ENCODE peak calls at places on chromosomes 3 and 15, in nine cellular contexts. S is testis, U is A549, M is psoas muscle, P is breast epithelium, E is neural progenitor cell, L is fibroblast of lung, F is transverse colon, C is tibial nerve. I is an unnamed sample. For H3K4me1, the result is how much of the 10 kb centered on the place peaks cover.

GRCh38 chr3:176513604-176514003 is 683.7 kb downstream of the TBL1XR1 start:
- DNase-seq in L (no peak), C (no peak), F (no peak), U (no peak), M (no peak), E (peak), P (no peak), S (no peak), I (peak)

GRCh38 chr3:129934234-129935123 is 40.0 kb upstream of the TRH start:
- DNase-seq in F (no peak), U (peak), C (no peak), M (no peak), P (no peak), L (no peak), S (peak), E (peak), I (peak)

GRCh38 chr15:71485094-71485693 is 325.2 kb upstream of the NR2E3 start:
- DNase-seq in M (no peak), L (peak), S (no peak), E (peak), P (no peak), U (peak), F (no peak), C (no peak), I (peak)

GRCh38 chr15:64233299-64233698 is 70.5 kb upstream of the PPIB start:
- DNase-seq in S (no peak), E (no peak), C (no peak), P (no peak), M (no peak), F (no peak), U (no peak), L (no peak), I (no peak)

GRCh38 chr15:75138016-75138999 is 63.4 kb upstream of the C15orf39 start:
- DNase-seq in M (no peak), S (peak), P (no peak), U (peak), E (no peak), C (no peak), L (peak), F (no peak), I (peak)

GRCh38 chr3:132606085-132606484 is 9.0 kb downstream of the ACKR4 start:
- DNase-seq in S (no peak), U (no peak), F (no peak), C (no peak), M (no peak), L (peak), P (no peak), E (no peak), I (no peak)

GRCh38 chr15:65954289-65954741 is 85.0 kb downstream of the RAB11A start:
- DNase-seq in M (no peak), C (no peak), F (no peak), E (peak), L (peak), P (no peak), U (peak), S (no peak), I (peak)

GRCh38 chr3:160038862-160039562 is 50.4 kb downstream of the IL12A start:
- DNase-seq in L (peak), U (no peak), C (no peak), E (peak), M (no peak), P (peak), S (peak), F (no peak), I (peak)

GRCh38 chr3:118127992-118128391 is 906.7 kb downstream of the IGSF11 start:
- DNase-seq in L (no peak), E (no peak), C (no peak), S (no peak), P (no peak), F (no peak), U (no peak), M (no peak), I (no peak)

GRCh38 chr3:55315396-55315795 is 171.7 kb downstream of the WNT5A start:
- DNase-seq in M (no peak), E (no peak), L (no peak), F (no peak), C (no peak), U (no peak), S (no peak), P (no peak), I (no peak)

GRCh38 chr3:53818221-53819162 is 27.7 kb downstream of the CHDH start:
- DNase-seq in L (no peak), U (no peak), M (no peak), C (no peak), E (no peak), P (no peak), F (no peak), S (peak), I (no peak)

GRCh38 chr3:45595364-45596154 is 1.0 kb downstream of the LIMD1 start:
- DNase-seq in C (peak), E (no peak), F (peak), U (peak), M (peak), S (no peak), P (no peak), L (no peak), I (no peak)

GRCh38 chr3:114623420-114624046 is 329.7 kb downstream of the TIGIT start:
- DNase-seq in L (peak), S (no peak), F (no peak), M (no peak), P (no peak), C (no peak), E (no peak), U (peak), I (no peak)

GRCh38 chr3:145219355-145220196 is 941.4 kb downstream of the PLOD2 start:
- DNase-seq in L (no peak), P (no peak), U (peak), S (no peak), F (no peak), E (no peak), M (no peak), C (no peak), I (no peak)

GRCh38 chr15:25245801-25246622 is 192.8 kb downstream of the UBE3A start:
- DNase-seq in F (peak), E (no peak), U (no peak), S (peak), L (no peak), M (peak), C (no peak), P (peak), I (peak)

GRCh38 chr15:89400121-89400996 is 65.7 kb upstream of the POLG start:
- DNase-seq in S (no peak), C (no peak), F (no peak), M (no peak), L (no peak), P (no peak), U (peak), E (peak), I (peak)

GRCh38 chr3:123765475-123766166 is 118.5 kb downstream of the MYLK start:
- DNase-seq in E (no peak), P (no peak), M (no peak), C (no peak), L (peak), U (no peak), S (no peak), F (no peak), I (no peak)

GRCh38 chr15:76483752-76484151 is 147.2 kb downstream of the ISL2 start:
- DNase-seq in F (no peak), E (no peak), C (no peak), S (no peak), P (no peak), U (no peak), L (no peak), M (no peak), I (no peak)

GRCh38 chr3:197599089-197599765 is 43.5 kb upstream of the BDH1 start:
- DNase-seq in S (peak), U (peak), L (peak), P (peak), F (peak), C (peak), E (peak), M (peak), I (peak)

GRCh38 chr3:76474632-76475031 is 565.3 kb upstream of the ROBO2 start:
- DNase-seq in E (no peak), S (no peak), U (no peak), F (no peak), P (no peak), C (no peak), M (no peak), L (no peak), I (no peak)

GRCh38 chr3:110903771-110904532 is 167.7 kb upstream of the NECTIN3 start:
- DNase-seq in P (no peak), E (no peak), F (no peak), U (no peak), S (no peak), M (no peak), L (peak), C (no peak), I (no peak)

GRCh38 chr15:66943456-66944095 is 121.8 kb upstream of the SMAD3 start:
- DNase-seq in C (no peak), U (peak), E (peak), F (peak), S (no peak), L (no peak), M (no peak), P (no peak), I (no peak)

GRCh38 chr3:37402351-37402750 is 228.0 kb upstream of the LRRFIP2 start:
- DNase-seq in E (no peak), P (no peak), L (no peak), S (no peak), U (no peak), C (no peak), M (no peak), F (no peak), I (no peak)

GRCh38 chr3:25818335-25818734 is 28.4 kb downstream of the OXSM start:
- DNase-seq in S (no peak), C (no peak), P (no peak), E (no peak), F (no peak), U (no peak), M (no peak), L (no peak), I (no peak)

GRCh38 chr3:141266797-141267555 is 35.4 kb downstream of the PXYLP1 start:
- DNase-seq in M (no peak), L (no peak), E (no peak), S (no peak), C (no peak), F (no peak), U (no peak), P (no peak), I (no peak)

GRCh38 chr15:69457304-69458280 is 5.0 kb downstream of the RPLP1 start:
- DNase-seq in M (no peak), L (no peak), C (no peak), E (no peak), S (no peak), U (no peak), P (no peak), F (no peak), I (peak)

GRCh38 chr3:96182756-96183155 is 631.6 kb upstream of the EPHA6 start:
- DNase-seq in F (no peak), C (no peak), U (no peak), S (no peak), P (no peak), L (peak), M (no peak), E (no peak), I (no peak)

GRCh38 chr3:72346526-72346926 is 501.7 kb downstream of the SHQ1 start:
- DNase-seq in L (peak), F (no peak), C (no peak), E (no peak), P (no peak), M (peak), U (no peak), S (no peak), I (peak)

GRCh38 chr3:127615631-127616305 is 13.2 kb upstream of the PODXL2 start:
- DNase-seq in L (no peak), E (no peak), F (no peak), C (no peak), P (no peak), M (no peak), S (no peak), U (no peak), I (no peak)

GRCh38 chr3:193196746-193197145 is 44.3 kb upstream of the PLAAT1 start:
- DNase-seq in P (no peak), E (no peak), L (no peak), S (no peak), M (no peak), C (no peak), U (no peak), F (no peak), I (no peak)
- TF ChIP-seq CTCF in P (no peak), E (no peak), L (no peak), S (no peak), M (no peak), C (no peak), U (no peak), F (no peak), I (no peak)

GRCh38 chr3:11635671-11636371 is 7.9 kb downstream of the VGLL4 start:
- DNase-seq in C (no peak), L (no peak), F (no peak), M (no peak), S (no peak), U (no peak), E (no peak), P (no peak), I (no peak)
- H3K4me1 ChIP-seq in C (under half), L (under half), F (half or more), M (half or more), S (half or more), U (under half), E (under half), P (under half), I (under half)

DNA sequence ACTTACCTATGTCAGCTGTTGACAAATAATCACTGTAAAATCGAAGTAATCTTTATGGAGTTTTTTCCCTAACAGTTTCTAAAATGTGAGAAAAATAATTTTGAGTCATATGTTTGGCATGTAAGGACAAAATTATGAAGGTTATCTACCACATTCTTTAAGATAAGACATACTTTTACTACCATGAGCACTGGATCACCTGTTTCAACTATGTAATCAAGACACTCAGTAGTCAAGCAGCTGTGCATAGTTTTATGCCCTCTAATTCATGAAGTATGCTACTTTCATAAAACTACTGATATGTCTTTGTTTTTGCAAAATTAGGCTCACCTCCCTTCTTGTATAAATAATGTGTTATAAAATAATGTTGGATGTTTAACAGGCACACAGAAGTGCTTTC is 12.2 kb downstream of the FGF7 start:
- DNase-seq in F (no peak), S (no peak), L (peak), M (no peak), C (no peak), E (no peak), U (no peak), P (no peak), I (no peak)
- TF ChIP-seq CTCF in F (no peak), S (no peak), L (no peak), M (no peak), C (no peak), E (no peak), U (no peak), P (no peak), I (no peak)

DNA sequence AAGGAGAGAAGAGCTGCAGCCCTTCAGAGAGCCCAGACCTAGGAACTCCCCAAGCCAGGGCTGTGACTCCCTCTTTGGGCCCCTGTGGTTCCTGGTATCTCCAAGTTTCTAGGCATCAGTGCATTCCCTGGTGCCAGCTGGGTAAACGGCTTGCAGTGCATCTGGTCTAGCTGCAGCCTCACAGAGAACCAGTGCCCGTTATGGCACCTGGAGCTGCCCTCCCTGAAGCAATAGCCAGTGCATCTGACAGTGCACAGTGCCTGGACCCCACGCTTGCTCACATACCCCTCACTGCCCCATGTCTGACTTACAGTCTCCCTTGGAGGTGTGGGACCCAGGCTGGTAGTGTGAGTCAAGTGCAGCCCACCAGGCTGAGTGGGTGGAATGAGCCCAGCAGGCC is 52.1 kb downstream of the LSAMP start:
- DNase-seq in C (no peak), P (no peak), M (no peak), E (no peak), L (no peak), U (no peak), F (no peak), S (no peak), I (no peak)
- H3K4me1 ChIP-seq in C (under half), P (under half), M (under half), E (under half), L (under half), U (under half), F (under half), S (under half), I (under half)

GRCh38 chr3:4493008-4493930 is at the start of gene ITPR1:
- DNase-seq in L (peak), E (peak), M (peak), U (peak), F (peak), P (peak), S (peak), C (peak), I (peak)
- TF ChIP-seq CTCF in L (no peak), E (no peak), M (no peak), U (no peak), F (no peak), P (no peak), S (no peak), C (no peak), I (no peak)

DNA sequence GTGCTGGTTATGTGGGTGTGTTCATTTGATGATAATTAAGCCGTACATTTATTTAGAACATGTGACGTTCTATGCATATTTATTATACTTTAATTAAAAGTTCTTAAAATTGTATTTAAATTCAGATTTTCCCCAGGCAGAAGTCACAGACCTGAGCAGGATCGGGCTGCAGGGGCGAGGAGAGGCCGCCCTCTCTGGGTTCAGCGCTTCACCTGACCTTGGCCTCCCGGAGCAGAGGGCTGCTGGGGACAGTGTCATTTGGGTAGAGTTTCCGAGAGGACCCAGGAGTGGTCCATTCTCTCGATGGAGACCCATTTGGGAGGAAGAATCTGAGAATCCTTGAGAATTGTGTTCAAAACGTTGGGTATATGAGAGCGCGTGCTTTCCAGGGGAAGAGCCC is 12.0 kb upstream of the TOPBP1 start:
- DNase-seq in S (no peak), P (no peak), U (no peak), E (no peak), M (no peak), C (no peak), F (no peak), L (no peak), I (no peak)
- H3K4me1 ChIP-seq in S (under half), P (under half), U (under half), E (under half), M (under half), C (under half), F (under half), L (under half), I (under half)

I was measured in endodermal cell.